ENCODE peak calls at places on chromosomes 1 and 21, in six cellular contexts. V, L, R, T, E and S are unnamed samples.

GRCh38 chr1:116556289-116557006 is 14.4 kb downstream of the CD58 start:
- DNase-seq in V (peak), L (peak), R (peak), T (no peak), E (no peak), S (peak)

GRCh38 chr1:203440780-203441179 is 34.8 kb upstream of the PRELP start:
- DNase-seq in V (peak), L (peak), R (peak), T (peak), E (peak), S (peak)

GRCh38 chr1:156320560-156320959 is 17.5 kb downstream of the CCT3 start:
- DNase-seq in V (no peak), L (no peak), R (no peak), T (no peak), E (no peak), S (no peak)

GRCh38 chr1:30342535-30343141 is 380.7 kb downstream of the MATN1 start:
- DNase-seq in V (no peak), L (peak), R (no peak), T (no peak), E (no peak), S (no peak)

GRCh38 chr1:117032661-117033060 is 27.5 kb upstream of the TTF2 start:
- DNase-seq in V (no peak), L (no peak), R (no peak), T (no peak), E (no peak), S (no peak)

GRCh38 chr1:89587728-89588127 is 45.2 kb upstream of the LRRC8C start:
- DNase-seq in V (no peak), L (no peak), R (no peak), T (no peak), E (no peak), S (no peak)

GRCh38 chr21:42971897-42972275 is 2.5 kb upstream of the PKNOX1 start:
- DNase-seq in V (no peak), L (no peak), R (no peak), T (no peak), E (no peak), S (no peak)

GRCh38 chr21:29538115-29538514 is 239.4 kb downstream of the BACH1 start:
- DNase-seq in V (peak), L (no peak), R (no peak), T (no peak), E (peak), S (no peak)

GRCh38 chr1:22815421-22816062 is 104.9 kb downstream of the EPHB2 start:
- DNase-seq in V (no peak), L (no peak), R (no peak), T (no peak), E (no peak), S (no peak)

GRCh38 chr1:119112244-119112643 is 28.2 kb downstream of the WARS2 start:
- DNase-seq in V (no peak), L (no peak), R (no peak), T (no peak), E (no peak), S (no peak)

GRCh38 chr1:245448858-245449534 is 294.2 kb downstream of the KIF26B start:
- DNase-seq in V (peak), L (no peak), R (no peak), T (no peak), E (peak), S (no peak)

GRCh38 chr1:70737125-70737524 is 310.5 kb downstream of the PTGER3 start:
- DNase-seq in V (no peak), L (no peak), R (no peak), T (no peak), E (no peak), S (no peak)

GRCh38 chr1:55309053-55309452 is 93.9 kb upstream of the USP24 start:
- DNase-seq in V (peak), L (no peak), R (no peak), T (no peak), E (peak), S (no peak)

GRCh38 chr1:147526501-147526900 is 14.8 kb upstream of the BCL9 start:
- DNase-seq in V (no peak), L (no peak), R (no peak), T (no peak), E (no peak), S (no peak)

GRCh38 chr1:231091853-231092301 is 51.8 kb upstream of the FAM89A start:
- DNase-seq in V (peak), L (no peak), R (peak), T (peak), E (no peak), S (no peak)

DNA sequence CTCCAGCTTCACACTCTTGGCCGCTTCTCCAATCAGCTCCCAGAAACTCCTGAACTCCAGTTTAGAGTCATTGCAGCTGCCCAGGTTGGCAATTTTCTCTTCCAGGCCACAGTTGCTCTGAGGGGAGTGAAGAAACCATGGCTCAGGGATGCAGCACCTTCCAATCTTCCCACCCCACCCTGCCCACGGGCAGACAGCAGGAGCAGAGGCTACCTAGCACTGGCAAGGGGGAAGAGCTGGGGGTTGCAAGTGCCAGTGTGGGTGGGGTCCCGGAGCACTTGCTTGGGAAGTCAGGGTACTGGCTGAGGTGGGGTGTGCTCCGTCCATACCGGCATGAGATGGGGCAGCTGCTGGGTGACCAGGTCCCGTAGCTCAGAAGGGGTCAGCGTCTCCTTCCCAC is 1.2 kb downstream of the S100A14 start:
- DNase-seq in V (no peak), L (no peak), R (no peak), T (no peak), E (no peak), S (no peak)
- H3K4me3 ChIP-seq in V (no peak), L (no peak), R (peak), T (no peak), E (no peak), S (no peak)

GRCh38 chr21:26169061-26169610 is 1.4 kb downstream of the APP start:
- DNase-seq in V (peak), L (peak), R (no peak), T (no peak), E (no peak), S (no peak)
- TF ChIP-seq CTCF in V (peak), L (peak), R (peak), T (no peak), E (peak), S (peak)

GRCh38 chr1:161706483-161707347 is at the start of gene FCRLA:
- DNase-seq in V (peak), L (no peak), R (no peak), T (peak), E (peak), S (peak)

GRCh38 chr1:161707503-161707902 is 474 bp downstream of the FCRLA start:
- DNase-seq in V (no peak), L (no peak), R (no peak), T (no peak), E (no peak), S (no peak)

GRCh38 chr1:161706116-161706482 is 930 bp upstream of the FCRLA start:
- DNase-seq in V (no peak), L (no peak), R (no peak), T (no peak), E (no peak), S (peak)

GRCh38 chr1:161702250-161702649 is 4.8 kb upstream of the FCRLA start:
- DNase-seq in V (no peak), L (no peak), R (no peak), T (no peak), E (no peak), S (no peak)

GRCh38 chr1:161705537-161705936 is 1.5 kb upstream of the FCRLA start:
- DNase-seq in V (no peak), L (no peak), R (no peak), T (peak), E (no peak), S (no peak)
- H3K4me3 ChIP-seq in V (no peak), L (no peak), R (no peak), T (peak), E (no peak), S (no peak)

DNA sequence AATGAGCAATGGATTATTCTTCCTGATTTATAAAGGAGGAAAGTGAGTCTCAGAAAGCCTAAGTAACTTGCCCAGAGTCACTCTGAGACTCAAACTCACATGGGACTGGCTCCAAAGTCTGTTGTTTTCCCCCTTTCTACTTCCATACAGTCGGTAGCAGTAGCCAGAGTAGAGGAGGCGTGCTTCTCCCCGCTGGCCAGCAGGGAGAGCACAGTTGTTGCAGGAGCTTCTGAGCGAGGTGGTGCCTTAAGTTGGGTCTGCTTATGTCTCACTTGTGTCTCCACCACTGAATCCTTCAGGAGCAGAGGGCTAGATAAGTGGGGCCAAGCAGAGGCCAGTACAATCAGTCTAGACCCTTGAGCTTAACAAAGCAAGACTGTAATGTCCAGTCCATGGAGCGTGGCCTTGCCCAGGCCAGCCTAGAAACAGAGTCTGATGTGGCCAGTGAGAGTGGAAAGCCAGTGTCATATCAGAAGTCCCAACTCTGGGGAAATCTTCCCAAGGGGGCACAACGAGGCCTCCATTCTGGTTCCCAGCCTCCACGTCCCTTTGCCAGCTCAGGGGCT is 181.9 kb downstream of the ZSCAN20 start:
- DNase-seq in V (peak), L (no peak), R (no peak), T (no peak), E (no peak), S (peak)
- TF ChIP-seq CTCF in V (no peak), L (peak), R (peak), T (peak), E (peak), S (peak)

GRCh38 chr1:176552217-176552974 is 89.4 kb downstream of the PAPPA2 start:
- DNase-seq in V (no peak), L (no peak), R (no peak), T (no peak), E (no peak), S (no peak)
- H3K4me3 ChIP-seq in V (no peak), L (no peak), R (no peak), T (no peak), E (no peak), S (no peak)

DNA sequence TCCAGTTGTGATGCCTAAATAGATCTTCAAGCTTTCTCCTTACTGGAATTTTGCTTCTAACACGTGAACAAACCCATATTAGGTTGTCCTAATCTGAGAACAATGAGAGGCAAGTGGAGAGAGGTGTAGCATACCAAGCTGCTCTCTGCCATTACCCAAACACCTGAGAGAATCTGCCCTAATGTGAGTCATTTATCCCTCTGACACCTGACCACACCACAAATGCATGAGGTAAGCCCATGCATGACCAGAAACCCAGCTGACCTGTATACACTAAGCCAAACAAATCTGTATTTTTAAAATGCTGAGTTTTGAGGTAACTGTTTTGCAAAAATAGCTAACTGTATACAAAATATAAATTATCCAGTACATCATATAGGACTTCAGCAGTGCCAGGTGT is 1458.1 kb upstream of the B3GALT2 start:
- DNase-seq in V (no peak), L (no peak), R (no peak), T (no peak), E (no peak), S (no peak)
- TF ChIP-seq CTCF in V (no peak), L (no peak), R (no peak), T (no peak), E (no peak), S (no peak)

GRCh38 chr1:213997772-213998107 is 10.0 kb downstream of the PROX1 start:
- DNase-seq in V (no peak), L (no peak), R (no peak), T (no peak), E (no peak), S (no peak)

GRCh38 chr1:213994888-213995287 is 7.1 kb downstream of the PROX1 start:
- DNase-seq in V (no peak), L (no peak), R (no peak), T (no peak), E (no peak), S (no peak)

GRCh38 chr1:213995603-213996002 is 7.8 kb downstream of the PROX1 start:
- DNase-seq in V (no peak), L (no peak), R (no peak), T (no peak), E (no peak), S (no peak)

GRCh38 chr1:213996320-213997022 is 8.7 kb downstream of the PROX1 start:
- DNase-seq in V (no peak), L (no peak), R (no peak), T (no peak), E (no peak), S (no peak)

GRCh38 chr1:213997031-213997771 is 9.4 kb downstream of the PROX1 start:
- DNase-seq in V (no peak), L (no peak), R (no peak), T (no peak), E (no peak), S (no peak)
- H3K4me3 ChIP-seq in V (no peak), L (no peak), R (peak), T (no peak), E (no peak), S (no peak)